ENCODE peak calls at places on chromosomes 7 and 10, in eight cellular contexts. C, R, M, D, H, Z, O and Q are unnamed samples.

GRCh38 chr10:103395754-103396066 is 565 bp downstream of the ATP5MK start:
- DNase-seq in R (no peak), Z (no peak), H (peak), D (peak), O (no peak), M (peak), C (no peak), Q (no peak)

GRCh38 chr7:221996-222715 is 29.8 kb downstream of the FAM20C start:
- DNase-seq in O (no peak), H (no peak), D (no peak), Z (no peak), C (no peak), M (no peak), R (no peak), Q (no peak)

GRCh38 chr7:123782071-123782798 is 33.4 kb upstream of the WASL start:
- DNase-seq in C (no peak), R (no peak), D (no peak), O (no peak), H (no peak), Z (no peak), M (peak), Q (no peak)

GRCh38 chr10:129193148-129193547 is 273.9 kb upstream of the MGMT start:
- DNase-seq in D (peak), R (no peak), C (no peak), Z (no peak), M (peak), O (peak), H (peak), Q (no peak)

GRCh38 chr10:73131295-73131694 is 21.0 kb downstream of the NUDT13 start:
- DNase-seq in Z (no peak), O (no peak), M (no peak), D (peak), C (no peak), R (no peak), H (no peak), Q (no peak)

GRCh38 chr10:59757966-59758365 is 4.7 kb upstream of the MRLN start:
- DNase-seq in C (no peak), D (peak), H (no peak), O (no peak), M (peak), Z (no peak), R (no peak), Q (no peak)

GRCh38 chr10:98172073-98172472 is 37.6 kb downstream of the R3HCC1L start:
- DNase-seq in D (peak), Z (no peak), R (no peak), M (peak), C (no peak), H (no peak), O (no peak), Q (no peak)

GRCh38 chr7:132650498-132650897 is 74.2 kb upstream of the PLXNA4 start:
- DNase-seq in O (no peak), D (peak), C (no peak), M (peak), R (no peak), Z (peak), H (no peak), Q (no peak)

GRCh38 chr10:22340362-22341189 is 4.7 kb upstream of the SPAG6 start:
- DNase-seq in C (peak), Z (no peak), M (peak), H (peak), O (peak), D (peak), R (peak), Q (peak)

GRCh38 chr10:98886686-98887085 is 349.0 kb downstream of the HPSE2 start:
- DNase-seq in O (no peak), D (no peak), R (no peak), M (peak), H (no peak), Z (peak), C (no peak), Q (no peak)

GRCh38 chr7:85386460-85386859 is 199.6 kb upstream of the SEMA3D start:
- DNase-seq in C (no peak), R (no peak), M (no peak), O (no peak), Z (no peak), D (no peak), H (no peak), Q (no peak)

GRCh38 chr10:19701427-19702052 is 114.7 kb upstream of the PLXDC2 start:
- DNase-seq in C (no peak), O (no peak), M (no peak), Z (no peak), H (no peak), R (no peak), D (no peak), Q (no peak)

GRCh38 chr7:47329320-47329926 is 252.5 kb downstream of the TNS3 start:
- DNase-seq in C (peak), R (no peak), D (no peak), Z (no peak), M (no peak), O (no peak), H (no peak), Q (no peak)